ENCODE peak calls at places on chromosomes 11 and 22, in seven cellular contexts. O is cardiac muscle cell, V is GM13976, U is RWPE1, S is fibroblast of villous mesenchyme, M is foreskin fibroblast, D is heart right ventricle. F is an unnamed sample.

GRCh38 chr11:29025001-29025400 is 916.8 kb downstream of the METTL15 start:
- DNase-seq in O (peak; percentile 13), V (no peak), U (no peak), S (no peak), M (no peak), D (no peak), F (no peak)

GRCh38 chr22:19446603-19447387 is 716 bp downstream of the C22orf39 start:
- DNase-seq in O (no peak), V (no peak), U (peak; percentile 11), S (peak; percentile 23), M (no peak), D (no peak), F (peak; percentile 12)

GRCh38 chr11:119964136-119965025 is 173.5 kb downstream of the TRIM29 start:
- DNase-seq in O (peak; percentile 54), V (no peak), U (no peak), S (no peak), M (no peak), D (no peak), F (no peak)

GRCh38 chr11:47915407-47916137 is 64.8 kb upstream of the PTPRJ start:
- DNase-seq in O (no peak), V (no peak), U (no peak), S (no peak), M (no peak), D (peak; percentile 16), F (peak; percentile 11)

GRCh38 chr11:4543561-4543960 is 1.4 kb upstream of the OR52M1 start:
- DNase-seq in O (no peak), V (no peak), U (peak; percentile 14), S (no peak), M (no peak), D (no peak), F (no peak)

GRCh38 chr11:32006799-32007388 is 84.0 kb upstream of the RCN1 start:
- DNase-seq in O (peak; percentile 63), V (peak; percentile 55), U (peak; percentile 48), S (peak; percentile 41), M (peak; percentile 37), D (no peak), F (no peak)

GRCh38 chr22:19043111-19044085 is 78.8 kb downstream of the DGCR2 start:
- DNase-seq in O (no peak), V (no peak), U (no peak), S (no peak), M (peak; percentile 32), D (no peak), F (no peak)

GRCh38 chr11:70247710-70248072 is 22.8 kb upstream of the PPFIA1 start:
- DNase-seq in O (no peak), V (no peak), U (no peak), S (no peak), M (no peak), D (peak; percentile 61), F (no peak)

GRCh38 chr22:27380826-27381225 is 420.7 kb downstream of the MN1 start:
- DNase-seq in O (no peak), V (no peak), U (no peak), S (no peak), M (no peak), D (no peak), F (no peak)

GRCh38 chr22:27382947-27383346 is 418.6 kb downstream of the MN1 start:
- DNase-seq in O (no peak), V (no peak), U (no peak), S (no peak), M (no peak), D (no peak), F (no peak)

GRCh38 chr22:27383896-27384295 is 417.7 kb downstream of the MN1 start:
- DNase-seq in O (no peak), V (no peak), U (no peak), S (no peak), M (no peak), D (no peak), F (no peak)

GRCh38 chr22:27381552-27381951 is 420.0 kb downstream of the MN1 start:
- DNase-seq in O (no peak), V (no peak), U (no peak), S (no peak), M (no peak), D (no peak), F (no peak)

DNA sequence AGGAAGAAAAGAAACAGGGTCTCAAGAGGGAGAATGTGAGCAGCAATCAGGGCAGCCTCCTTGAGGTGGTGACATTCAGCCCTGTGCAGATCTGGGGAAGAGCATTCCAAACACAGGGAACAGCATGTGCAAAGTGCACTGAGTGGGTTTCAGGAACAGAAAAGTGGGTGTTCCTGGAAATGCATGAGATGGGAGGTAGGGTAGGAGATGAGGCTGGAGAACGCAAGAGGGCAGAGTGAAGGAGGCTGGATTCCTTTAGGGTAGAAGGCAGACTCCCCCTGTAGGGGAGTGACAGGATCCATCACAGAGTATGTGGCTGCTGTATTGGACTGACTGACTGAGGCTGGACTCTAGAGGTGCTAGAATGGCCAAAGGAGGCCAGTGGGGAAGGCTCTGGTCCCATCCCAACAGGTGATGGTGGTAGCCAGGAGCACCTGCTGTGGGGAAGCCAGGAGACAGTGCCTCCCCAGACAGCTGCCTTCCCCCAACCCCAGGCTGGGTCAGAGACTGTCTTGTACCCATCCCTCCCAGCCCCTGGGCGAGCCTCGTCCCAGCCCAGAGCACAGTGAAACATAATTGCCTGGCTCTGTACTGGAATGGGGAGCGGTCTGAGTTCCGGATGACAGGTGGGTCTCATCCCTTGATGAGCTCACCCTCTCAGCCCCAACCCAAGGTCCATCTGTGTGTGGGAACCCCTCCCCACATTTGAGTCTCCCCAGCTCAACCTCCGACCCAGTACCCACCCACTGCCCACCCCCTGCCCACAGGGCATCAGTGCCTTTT is 419.4 kb downstream of the MN1 start:
- DNase-seq in O (no peak), V (no peak), U (no peak), S (no peak), M (no peak), D (no peak), F (no peak)
- TF ChIP-seq CTCF in O (no peak), V (no peak), U (no peak), S (no peak), M (no peak), D (no peak), F (no peak)

GRCh38 chr11:64853709-64854108 is 9.3 kb upstream of the CDC42BPG start:
- DNase-seq in O (no peak), V (no peak), U (no peak), S (no peak), M (no peak), D (no peak), F (no peak)

GRCh38 chr11:64856382-64857227 is 12.2 kb upstream of the CDC42BPG start:
- DNase-seq in O (peak; percentile 62), V (no peak), U (peak; percentile 87), S (peak; percentile 88), M (peak; percentile 91), D (peak; percentile 60), F (peak; percentile 70)

GRCh38 chr11:64854157-64854533 is 9.7 kb upstream of the CDC42BPG start:
- DNase-seq in O (no peak), V (no peak), U (no peak), S (no peak), M (no peak), D (no peak), F (no peak)

GRCh38 chr11:64855596-64856304 is 11.3 kb upstream of the CDC42BPG start:
- DNase-seq in O (no peak), V (no peak), U (no peak), S (no peak), M (no peak), D (no peak), F (no peak)

DNA sequence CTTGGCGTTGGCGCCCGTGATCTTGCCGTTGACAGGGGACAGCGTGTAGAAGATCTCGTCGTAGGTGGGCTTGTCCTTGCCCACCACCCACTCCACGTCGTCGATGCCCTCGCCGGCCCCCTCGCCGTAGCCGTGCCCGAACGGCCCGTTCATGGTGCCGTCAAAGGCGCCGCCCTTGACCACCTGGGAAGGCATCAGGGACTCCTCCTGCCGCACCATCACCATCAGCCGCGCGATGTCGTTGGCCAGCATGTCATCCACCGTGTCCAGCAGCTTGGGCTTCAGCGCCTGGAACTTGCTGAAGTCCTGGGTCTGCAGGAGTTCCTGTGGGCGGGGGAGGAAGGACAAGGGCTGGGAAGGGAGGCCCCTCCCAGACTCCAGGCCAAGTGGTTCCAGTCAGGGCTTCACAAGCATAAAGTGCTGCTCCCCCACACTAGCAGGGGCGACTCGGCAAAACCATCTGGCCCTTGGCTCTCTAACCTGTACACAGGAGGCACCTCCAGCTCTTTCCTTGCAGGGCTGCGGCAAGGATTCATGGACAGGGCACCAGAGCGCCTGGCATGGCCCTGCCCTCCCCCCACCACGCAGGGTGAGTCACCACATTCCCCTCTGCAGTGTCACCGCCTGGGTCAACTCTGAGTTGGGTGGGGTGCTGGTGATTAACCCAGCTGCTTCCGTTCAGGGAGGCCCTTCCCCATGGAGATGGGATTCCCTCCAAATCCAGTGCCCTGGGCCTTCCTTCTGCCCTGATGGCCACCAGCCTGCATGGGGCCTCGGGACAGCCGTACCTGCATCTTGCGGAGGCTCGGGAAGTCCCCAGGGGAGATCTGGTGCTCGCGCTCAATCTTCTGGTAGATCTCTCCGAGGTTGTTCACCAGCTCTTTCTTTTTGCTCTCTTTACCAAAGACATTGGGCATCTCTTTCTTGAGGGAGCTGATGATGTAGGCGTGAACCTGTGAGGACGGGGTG is 10.4 kb upstream of the CDC42BPG start:
- DNase-seq in O (peak; percentile 87), V (no peak), U (peak; percentile 96), S (peak; percentile 90), M (peak; percentile 97), D (peak; percentile 80), F (peak; percentile 85)
- TF ChIP-seq CTCF in O (no peak), V (no peak), U (no peak), S (no peak), M (no peak), D (no peak), F (no peak)

DNA sequence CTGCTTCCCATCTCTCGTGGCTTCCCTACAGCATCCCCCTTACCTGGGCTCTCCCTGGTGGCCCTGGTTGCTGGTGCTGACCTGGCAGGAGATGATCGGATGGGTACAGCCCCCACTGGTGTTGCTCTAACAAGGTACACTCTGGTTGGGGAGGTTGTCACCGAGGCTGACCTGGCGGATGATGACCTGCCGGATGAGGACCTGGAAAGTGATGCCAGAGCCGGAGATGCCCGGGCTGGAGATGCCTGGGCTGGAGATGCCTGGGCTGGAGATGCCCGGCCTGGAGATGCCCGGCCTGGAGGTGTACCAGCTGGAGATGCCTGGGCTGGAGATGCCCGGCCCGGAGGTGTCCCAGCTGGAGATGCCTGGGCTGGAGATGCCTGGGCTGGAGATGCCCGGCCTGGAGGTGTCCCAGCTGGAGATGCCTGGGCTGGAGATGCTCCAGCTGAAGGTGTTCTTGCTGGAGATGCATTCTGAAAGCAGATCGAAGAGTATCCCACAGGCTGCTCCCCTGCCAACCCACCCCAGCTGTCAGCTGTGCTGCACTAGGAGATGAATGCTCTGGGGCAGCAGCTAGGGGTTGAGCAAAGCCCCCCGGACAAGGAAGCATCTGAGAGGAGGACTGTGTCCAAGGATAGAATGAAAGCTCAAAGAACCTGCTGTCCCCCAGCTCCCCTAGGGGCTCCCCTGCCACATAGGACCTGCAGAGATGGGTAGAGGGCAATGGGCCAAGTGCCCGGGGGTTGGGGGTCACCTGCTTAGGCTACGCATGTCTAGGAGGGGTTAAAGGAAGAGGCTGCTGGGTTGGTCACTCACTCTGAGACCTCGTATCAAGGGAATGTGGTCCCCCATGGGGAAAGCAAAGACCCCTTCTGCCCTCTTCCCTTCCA is 10.6 kb downstream of the TMPRSS13 start:
- DNase-seq in O (no peak), V (no peak), U (no peak), S (no peak), M (no peak), D (no peak), F (no peak)
- TF ChIP-seq CTCF in O (no peak), V (no peak), U (no peak), S (no peak), M (no peak), D (no peak), F (no peak)

GRCh38 chr11:19579957-19580356 is 132.7 kb upstream of the NAV2 start:
- DNase-seq in O (no peak), V (no peak), U (no peak), S (no peak), M (no peak), D (no peak), F (no peak)

GRCh38 chr11:19577391-19577831 is 135.2 kb upstream of the NAV2 start:
- DNase-seq in O (peak; percentile 75), V (no peak), U (no peak), S (no peak), M (no peak), D (peak; percentile 21), F (no peak)

GRCh38 chr11:19578871-19579270 is 133.8 kb upstream of the NAV2 start:
- DNase-seq in O (no peak), V (no peak), U (no peak), S (no peak), M (no peak), D (no peak), F (no peak)

GRCh38 chr11:19576903-19577302 is 135.7 kb upstream of the NAV2 start:
- DNase-seq in O (peak; percentile 19), V (no peak), U (no peak), S (no peak), M (no peak), D (no peak), F (no peak)

GRCh38 chr11:19577849-19578619 is 134.6 kb upstream of the NAV2 start:
- DNase-seq in O (peak; percentile 85), V (no peak), U (no peak), S (peak; percentile 62), M (peak; percentile 53), D (peak; percentile 30), F (peak; percentile 42)
- TF ChIP-seq CTCF in O (no peak), V (no peak), U (no peak), S (no peak), M (no peak), D (no peak), F (no peak)